ENCODE peak calls at places on chromosomes 4 and X, in five cellular contexts. D is mesendoderm, L is activated T-helper 1 cell treated with Interleukin-2 at 50 U/mL for 16 hours, N is NCI-H82, H is neural crest cell. V is an unnamed sample.
A peak's percentile ranks its signal among the peaks of the same experiment; 100 is the strongest.

GRCh38 chr4:184762100-184762499 is 28.2 kb upstream of the CENPU start:
- DNase-seq in N (no peak), L (no peak), D (no peak), H (no peak), V (no peak)

GRCh38 chr4:3108211-3108610 is 33.7 kb downstream of the HTT start:
- DNase-seq in H (no peak), D (no peak), L (no peak), N (no peak), V (no peak)

GRCh38 chrX:136055651-136056221 is 70.5 kb downstream of the SLC9A6 start:
- DNase-seq in N (no peak), H (no peak), L (no peak), D (no peak), V (no peak)

GRCh38 chr4:146095091-146095690 is 80.3 kb upstream of the LSM6 start:
- DNase-seq in N (peak; percentile 65), H (peak; percentile 31), D (peak; percentile 63), L (no peak), V (no peak)

GRCh38 chr4:77110707-77111106 is 34.9 kb upstream of the CCNI start:
- DNase-seq in L (no peak), D (no peak), H (no peak), N (peak; percentile 16), V (no peak)

GRCh38 chrX:118630843-118631242 is 96.6 kb upstream of the IL13RA1 start:
- DNase-seq in H (no peak), L (no peak), N (no peak), D (no peak), V (no peak)

GRCh38 chr4:176794651-176795050 is 1.9 kb upstream of the VEGFC start:
- DNase-seq in H (no peak), L (no peak), D (no peak), N (no peak), V (no peak)

GRCh38 chr4:95049838-95050237 is 292.1 kb downstream of the BMPR1B start:
- DNase-seq in L (no peak), H (no peak), N (no peak), D (no peak), V (no peak)

GRCh38 chrX:57930051-57930450 is 19.8 kb upstream of the ZXDA start:
- DNase-seq in L (no peak), H (no peak), D (no peak), N (no peak), V (no peak)

GRCh38 chr4:168501407-168501806 is 4.6 kb downstream of the PALLD start:
- DNase-seq in H (no peak), N (no peak), D (no peak), L (no peak), V (no peak)

GRCh38 chr4:73608677-73609594 is 11.3 kb downstream of the RASSF6 start:
- DNase-seq in H (no peak), L (no peak), D (no peak), N (no peak), V (no peak)

GRCh38 chr4:89575840-89576239 is 261.1 kb downstream of the SNCA start:
- DNase-seq in N (no peak), L (no peak), H (no peak), D (no peak), V (no peak)

GRCh38 chrX:386239-386767 is 404 bp downstream of the PPP2R3B start:
- DNase-seq in N (no peak), H (no peak), D (no peak), L (no peak), V (no peak)

GRCh38 chr4:48275247-48275646 is 5.6 kb upstream of the TEC start:
- DNase-seq in H (no peak), L (no peak), N (peak; percentile 27), D (peak; percentile 60), V (no peak)

GRCh38 chrX:129823115-129823514 is 20.6 kb downstream of the ZDHHC9 start:
- DNase-seq in L (peak; percentile 6), N (peak; percentile 70), D (peak; percentile 39), H (peak; percentile 25), V (no peak)

GRCh38 chr4:109912706-109913621 is at the start of gene EGF:
- DNase-seq in H (no peak), D (peak; percentile 90), N (peak; percentile 7), L (no peak), V (no peak)

GRCh38 chr4:186342582-186342981 is 76.6 kb downstream of the F11 start:
- DNase-seq in N (no peak), H (no peak), D (no peak), L (no peak), V (no peak)

GRCh38 chr4:128328106-128328505 is 40.5 kb upstream of the PGRMC2 start:
- DNase-seq in L (no peak), D (no peak), H (no peak), N (no peak), V (no peak)

GRCh38 chrX:57573754-57574153 is 18.1 kb upstream of the ZXDB start:
- DNase-seq in H (no peak), L (no peak), D (peak; percentile 43), N (peak; percentile 47), V (no peak)

GRCh38 chr4:185513489-185514181 is 21.7 kb downstream of the PDLIM3 start:
- DNase-seq in L (no peak), H (no peak), D (no peak), N (no peak), V (peak; percentile 25)

GRCh38 chrX:3094261-3094660 is 53.0 kb downstream of the ARSF start:
- DNase-seq in H (no peak), N (no peak), D (peak; percentile 50), L (no peak), V (no peak)

GRCh38 chr4:107314156-107314555 is 278.0 kb upstream of the DKK2 start:
- DNase-seq in L (no peak), N (no peak), H (no peak), D (no peak), V (no peak)

V was measured in HuH-7.5.